ENCODE peak calls at places on chromosomes 6 and 20, in four cellular contexts. X is naive thymus-derived CD4-positive, alpha-beta T cell; H is Peyer's patch; Z is left lung. F is an unnamed sample.

GRCh38 chr6:25747477-25747876 is 7.1 kb upstream of the SLC17A4 start:
- DNase-seq in X (no peak), H (no peak), Z (no peak), F (no peak)

GRCh38 chr6:115891704-115892225 is 168.9 kb downstream of the FRK start:
- DNase-seq in X (no peak), H (no peak), Z (no peak), F (no peak)

GRCh38 chr6:43035495-43036194 is 14.2 kb downstream of the RRP36 start:
- DNase-seq in X (no peak), H (no peak), Z (no peak), F (no peak)

GRCh38 chr6:140909156-140909555 is 1223.6 kb upstream of the GJE1 start:
- DNase-seq in X (no peak), H (no peak), Z (no peak), F (no peak)

GRCh38 chr20:47392015-47392720 is 35.7 kb upstream of the ZMYND8 start:
- DNase-seq in X (no peak), H (no peak), Z (peak), F (no peak)

GRCh38 chr6:47206626-47207025 is 103.1 kb downstream of the TNFRSF21 start:
- DNase-seq in X (no peak), H (no peak), Z (no peak), F (no peak)

GRCh38 chr6:159217595-159218275 is 48.5 kb downstream of the FNDC1 start:
- DNase-seq in X (peak), H (no peak), Z (no peak), F (no peak)

GRCh38 chr6:26351544-26351953 is 13.4 kb upstream of the BTN3A2 start:
- DNase-seq in X (no peak), H (no peak), Z (no peak), F (no peak)

GRCh38 chr6:1426416-1426815 is 37.0 kb downstream of the FOXF2 start:
- DNase-seq in X (no peak), H (no peak), Z (no peak), F (no peak)

GRCh38 chr6:33128318-33128717 is 52.5 kb downstream of the HLA-DPB1 start:
- DNase-seq in X (no peak), H (no peak), Z (no peak), F (no peak)

GRCh38 chr20:46364670-46365482 is 41.5 kb downstream of the ELMO2 start:
- DNase-seq in X (no peak), H (no peak), Z (no peak), F (no peak)

GRCh38 chr6:85321926-85322325 is 128.0 kb upstream of the NT5E start:
- DNase-seq in X (no peak), H (no peak), Z (no peak), F (no peak)

GRCh38 chr6:51410453-51410852 is 591.8 kb downstream of the TFAP2B start:
- DNase-seq in X (no peak), H (no peak), Z (no peak), F (no peak)

GRCh38 chr6:72461144-72461543 is 160.7 kb upstream of the KCNQ5 start:
- DNase-seq in X (no peak), H (no peak), Z (no peak), F (no peak)

GRCh38 chr6:75285156-75285639 is 606 bp upstream of the TMEM30A start:
- DNase-seq in X (no peak), H (no peak), Z (no peak), F (no peak)

GRCh38 chr6:32609731-32610640 is 20.3 kb upstream of the HLA-DRB1 start:
- DNase-seq in X (peak), H (no peak), Z (peak), F (peak)

GRCh38 chr20:43055181-43055884 is 134.4 kb downstream of the PTPRT start:
- DNase-seq in X (no peak), H (no peak), Z (no peak), F (no peak)

GRCh38 chr6:165091121-165091785 is 218.2 kb downstream of the C6orf118 start:
- DNase-seq in X (no peak), H (no peak), Z (no peak), F (no peak)

GRCh38 chr20:61959301-61959700 is 106.4 kb downstream of the TAF4 start:
- DNase-seq in X (no peak), H (no peak), Z (no peak), F (no peak)

GRCh38 chr6:160137989-160138835 is 16.6 kb downstream of the SLC22A1 start:
- DNase-seq in X (peak), H (peak), Z (no peak), F (peak)

GRCh38 chr20:48781634-48782033 is 46.2 kb downstream of the PREX1 start:
- DNase-seq in X (no peak), H (no peak), Z (no peak), F (no peak)
- H3K27ac ChIP-seq in X (no peak), H (peak), Z (peak), F (peak)

GRCh38 chr6:37442416-37443218 is 9.6 kb downstream of the CMTR1 start:
- DNase-seq in X (peak), H (no peak), Z (no peak), F (no peak)
- H3K27ac ChIP-seq in X (peak), H (peak), Z (peak), F (peak)

DNA sequence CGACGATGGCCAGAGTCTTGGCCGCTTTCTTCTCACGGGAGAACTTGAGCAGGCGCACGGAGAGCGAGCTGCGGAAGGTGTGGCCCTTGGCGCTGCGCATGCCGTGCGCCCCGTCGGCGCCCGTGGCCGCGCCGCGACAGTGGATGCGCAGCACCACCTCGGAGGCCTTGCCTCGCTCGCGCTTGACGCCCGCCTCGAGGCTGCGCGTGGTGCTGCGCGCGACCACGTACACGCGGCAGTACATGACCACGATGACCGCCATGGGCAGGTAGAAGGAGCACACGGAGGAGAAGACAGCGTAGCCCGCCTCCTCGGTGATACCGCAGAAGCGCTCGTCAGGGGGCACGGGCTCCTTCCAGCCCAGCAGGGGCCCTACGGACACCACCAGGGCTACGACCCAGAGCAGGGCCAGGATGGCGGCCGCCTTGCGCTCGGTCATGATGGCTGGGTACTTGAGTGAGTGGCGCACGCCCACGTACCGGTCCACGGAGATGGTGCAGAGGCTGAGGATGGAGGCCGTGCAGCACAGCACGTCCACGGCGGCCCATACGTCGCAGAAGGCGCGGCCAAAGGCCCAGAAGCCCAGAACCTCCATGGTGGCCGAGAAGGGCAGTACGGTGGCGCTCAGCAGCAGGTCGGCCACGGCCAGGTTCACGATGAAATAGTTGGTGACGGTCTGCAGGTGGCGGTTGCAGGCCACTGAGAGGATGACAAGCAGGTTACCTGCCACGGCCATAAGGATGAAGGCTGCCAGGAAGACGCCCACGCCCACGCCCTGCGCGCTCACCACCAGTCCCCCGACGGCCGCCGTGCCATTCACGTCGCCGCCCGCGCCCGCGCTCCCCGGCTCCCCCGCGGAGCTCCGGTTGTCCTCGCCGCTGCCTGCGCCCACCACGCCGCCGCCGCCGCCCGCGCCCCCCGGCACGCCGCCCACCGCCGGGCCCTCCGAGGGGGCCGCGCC is 232.8 kb upstream of the RNF24 start:
- DNase-seq in X (no peak), H (no peak), Z (no peak), F (no peak)
- H3K27ac ChIP-seq in X (no peak), H (no peak), Z (no peak), F (no peak)

DNA sequence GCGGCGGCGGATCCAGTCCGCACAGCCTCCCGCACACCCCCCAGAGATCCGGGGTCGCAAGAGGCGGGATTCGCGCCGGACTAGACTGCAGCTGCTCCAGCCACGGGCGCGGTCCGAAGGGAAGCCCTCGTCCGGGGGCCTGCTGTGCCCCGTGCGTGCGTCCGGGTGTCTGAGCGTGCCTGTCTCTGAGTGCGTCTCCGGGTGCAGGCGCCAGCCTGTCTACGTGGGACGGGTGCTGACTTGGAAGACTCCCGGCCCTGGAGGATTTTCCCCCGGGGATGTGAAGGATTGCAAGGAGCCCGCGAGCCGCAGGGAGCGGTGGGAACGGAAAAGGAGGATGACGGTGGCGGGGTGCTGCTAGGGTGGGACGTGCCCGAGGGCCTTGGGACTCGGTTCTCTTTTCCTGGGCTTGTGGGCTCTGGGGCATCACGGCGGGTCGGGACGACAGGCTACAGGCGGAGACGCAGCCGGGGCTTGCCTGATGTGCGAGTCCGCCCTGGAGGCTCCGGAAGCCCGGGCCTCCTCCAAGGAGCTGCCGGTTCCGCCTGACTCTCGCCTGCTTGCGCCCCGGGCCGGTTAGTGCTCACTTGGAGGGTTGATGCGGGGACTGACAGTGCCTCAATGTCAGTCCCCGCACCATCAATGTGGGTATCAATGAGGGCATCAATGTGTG is 5.7 kb downstream of the MAFB start:
- DNase-seq in X (no peak), H (no peak), Z (no peak), F (no peak)
- H3K27ac ChIP-seq in X (no peak), H (no peak), Z (peak), F (no peak)

DNA sequence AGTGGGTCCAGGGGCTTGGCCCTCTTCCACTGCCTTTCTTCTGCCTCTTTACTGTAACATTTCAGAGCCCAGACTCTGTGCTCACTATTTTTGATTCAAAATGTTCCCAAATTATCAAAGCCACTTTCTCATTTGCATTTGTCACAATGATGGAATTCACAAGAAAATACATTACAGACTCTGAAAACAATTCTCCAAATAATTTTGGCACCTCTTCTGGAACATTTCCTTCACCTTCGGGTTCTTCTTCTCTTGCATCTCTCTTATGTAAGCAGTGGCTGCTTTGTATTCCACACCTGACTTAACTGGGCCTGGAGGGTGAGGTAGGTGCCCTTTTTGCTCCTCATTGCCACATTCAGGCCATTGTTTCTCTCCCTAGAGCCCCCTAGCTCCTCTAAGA is 30.0 kb downstream of the ZNF184 start:
- DNase-seq in X (no peak), H (no peak), Z (no peak), F (no peak)
- H3K27ac ChIP-seq in X (no peak), H (no peak), Z (no peak), F (no peak)

DNA sequence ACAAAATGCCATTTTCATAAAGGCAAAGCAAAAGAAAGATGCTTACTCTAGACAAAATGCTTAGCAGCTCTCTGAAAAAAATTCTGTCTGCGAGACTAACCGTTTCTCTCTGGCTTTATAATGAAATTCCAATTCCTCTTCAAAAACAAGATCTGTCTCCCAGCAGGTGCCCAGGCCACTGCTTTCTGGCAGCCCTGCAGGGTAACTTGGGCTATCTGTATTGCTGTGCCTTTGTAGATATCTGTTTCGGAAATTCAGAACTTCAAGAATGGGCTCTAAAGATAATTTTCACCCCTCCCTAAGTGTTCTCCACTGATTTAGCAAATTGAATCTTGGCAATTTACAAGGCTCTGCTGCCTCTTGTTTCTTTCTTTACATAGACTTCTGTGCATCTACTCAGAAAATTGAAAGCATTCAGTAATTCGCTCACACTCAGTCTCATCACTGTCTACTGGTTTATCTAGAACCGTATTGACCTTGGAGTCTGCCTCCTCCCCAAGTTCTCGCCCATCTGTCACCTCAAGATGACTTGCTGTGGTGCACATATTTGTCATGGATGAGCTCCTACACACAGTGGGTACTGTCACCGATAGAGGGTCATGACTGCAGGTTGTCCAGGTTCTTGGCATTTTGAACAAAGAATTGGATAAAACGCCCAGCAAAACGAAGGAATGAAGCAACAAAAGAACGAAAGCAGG is 26.4 kb upstream of the FABP7 start:
- DNase-seq in X (no peak), H (no peak), Z (no peak), F (no peak)
- H3K27ac ChIP-seq in X (no peak), H (peak), Z (peak), F (no peak)